ENCODE peak calls at places on chromosomes 2 and 18, in nine cellular contexts. N is uterus, I is endothelial cell of umbilical vein, X is hepatocyte, H is ascending aorta, P is tibial nerve, E is colonic mucosa, F is cardiac muscle cell, Y is BE2C. W is an unnamed sample.
A peak's percentile ranks its signal among the peaks of the same experiment; 100 is the strongest.

GRCh38 chr2:213202006-213202405 is 50.6 kb upstream of the IKZF2 start:
- DNase-seq in N (no peak), I (no peak), E (no peak), F (no peak), P (no peak), H (no peak), X (no peak), Y (no peak), W (no peak)

GRCh38 chr2:206555721-206556120 is 86.6 kb upstream of the FAM237A start:
- DNase-seq in H (no peak), E (no peak), I (no peak), P (no peak), X (no peak), Y (no peak), F (no peak), N (no peak), W (no peak)

GRCh38 chr18:13610517-13610916 is 115.8 kb downstream of the FAM210A start:
- DNase-seq in X (no peak), H (no peak), Y (no peak), E (no peak), P (no peak), N (no peak), F (no peak), I (peak; percentile 37), W (no peak)

GRCh38 chr18:50179465-50179864 is 15.5 kb downstream of the MYO5B start:
- DNase-seq in F (no peak), N (no peak), E (no peak), H (no peak), Y (no peak), I (no peak), P (no peak), X (no peak), W (no peak)

GRCh38 chr2:25483584-25484266 is 142.0 kb upstream of the DNMT3A start:
- DNase-seq in E (no peak), H (no peak), F (no peak), Y (no peak), X (no peak), N (no peak), I (no peak), P (peak; percentile 5), W (no peak)

GRCh38 chr2:230691005-230691647 is 21.5 kb upstream of the CAB39 start:
- DNase-seq in P (no peak), F (no peak), Y (no peak), H (no peak), N (no peak), I (no peak), E (no peak), X (peak; percentile 54), W (no peak)

GRCh38 chr2:233116946-233117345 is 56.8 kb downstream of the INPP5D start:
- DNase-seq in F (no peak), H (peak; percentile 59), P (no peak), Y (no peak), X (no peak), I (no peak), N (no peak), E (no peak), W (no peak)

GRCh38 chr18:63603772-63604171 is 16.6 kb downstream of the SERPINB13 start:
- DNase-seq in Y (no peak), H (no peak), X (no peak), F (no peak), E (no peak), I (no peak), N (no peak), P (no peak), W (no peak)

GRCh38 chr2:20660506-20660905 is 6.4 kb upstream of the GDF7 start:
- DNase-seq in I (no peak), E (no peak), X (no peak), P (no peak), F (no peak), Y (no peak), H (peak; percentile 49), N (no peak), W (no peak)

GRCh38 chr18:36412778-36413177 is 115.3 kb downstream of the FHOD3 start:
- DNase-seq in Y (peak; percentile 32), E (no peak), X (peak; percentile 28), N (no peak), H (no peak), P (no peak), I (no peak), F (peak; percentile 38), W (no peak)

GRCh38 chr2:170815746-170816498 is 765 bp upstream of the GAD1 start:
- DNase-seq in I (peak; percentile 31), E (peak; percentile 69), Y (peak; percentile 70), H (no peak), X (peak; percentile 89), P (peak; percentile 53), F (peak; percentile 89), N (peak; percentile 61), W (no peak)

GRCh38 chr18:44846450-44846849 is 165.8 kb downstream of the SETBP1 start:
- DNase-seq in N (no peak), P (no peak), Y (no peak), F (no peak), H (no peak), E (no peak), X (no peak), I (no peak), W (no peak)

GRCh38 chr18:31825772-31826171 is 65.1 kb upstream of the SLC25A52 start:
- DNase-seq in X (no peak), I (no peak), E (no peak), P (no peak), Y (no peak), N (no peak), F (no peak), H (no peak), W (no peak)

GRCh38 chr2:23137161-23137560 is 247.8 kb upstream of the KLHL29 start:
- DNase-seq in H (no peak), X (no peak), E (no peak), P (no peak), Y (no peak), I (no peak), F (no peak), N (no peak), W (no peak)

GRCh38 chr2:112877423-112877822 is 33.5 kb upstream of the IL37 start:
- DNase-seq in N (no peak), X (no peak), Y (no peak), P (no peak), I (no peak), H (no peak), F (no peak), E (no peak), W (no peak)

GRCh38 chr2:127175406-127175805 is 44.7 kb downstream of the CYP27C1 start:
- DNase-seq in E (peak; percentile 46), H (peak; percentile 66), F (no peak), X (peak; percentile 72), P (peak; percentile 65), Y (no peak), N (peak; percentile 91), I (no peak), W (no peak)

GRCh38 chr2:73290049-73290839 is 3.1 kb downstream of the EGR4 start:
- DNase-seq in P (no peak), X (peak; percentile 44), H (no peak), I (peak; percentile 40), E (peak; percentile 30), F (peak; percentile 58), N (no peak), Y (peak; percentile 44), W (no peak)

DNA sequence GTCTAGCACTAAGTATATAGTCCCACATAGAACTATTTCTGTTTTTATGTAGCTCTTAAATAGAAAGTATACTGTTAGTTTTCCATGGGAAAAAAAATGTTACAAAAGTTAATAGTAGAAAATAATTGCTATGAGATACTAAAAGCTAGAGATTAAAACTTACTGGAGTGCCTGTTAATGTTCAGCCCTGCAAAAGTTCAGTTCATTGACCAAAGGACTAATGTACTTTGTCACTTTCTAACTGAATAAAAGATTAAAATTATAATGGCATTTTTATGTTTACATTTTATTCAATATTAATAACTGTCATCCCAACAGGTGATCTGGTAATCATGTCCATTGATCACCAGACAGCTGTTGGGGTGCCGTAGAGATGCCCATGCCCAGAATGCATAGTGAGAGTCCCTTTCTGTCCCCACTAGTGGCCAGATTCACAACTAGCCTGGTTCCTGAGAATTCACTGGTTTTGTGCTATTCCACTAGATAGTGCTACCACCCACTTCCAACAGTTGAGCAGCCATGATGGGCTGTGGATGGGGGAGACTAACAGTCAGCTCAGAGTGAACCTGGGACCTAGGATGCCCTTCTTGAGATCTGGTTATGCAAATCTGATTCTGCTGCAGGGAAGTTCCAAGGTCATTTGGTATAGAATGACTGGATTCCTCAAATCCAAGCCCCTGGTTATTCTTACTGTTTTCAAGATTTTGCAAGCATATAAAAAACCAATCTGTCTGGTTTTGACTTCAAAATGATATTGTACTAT is 57.8 kb downstream of the AFTPH start:
- DNase-seq in N (no peak), P (no peak), H (no peak), I (no peak), Y (no peak), F (no peak), X (no peak), E (no peak), W (no peak)
- TF ChIP-seq CTCF in N (no peak), P (no peak), H (no peak), I (no peak), Y (no peak), F (no peak), X (no peak), E (no peak), W (no peak)

DNA sequence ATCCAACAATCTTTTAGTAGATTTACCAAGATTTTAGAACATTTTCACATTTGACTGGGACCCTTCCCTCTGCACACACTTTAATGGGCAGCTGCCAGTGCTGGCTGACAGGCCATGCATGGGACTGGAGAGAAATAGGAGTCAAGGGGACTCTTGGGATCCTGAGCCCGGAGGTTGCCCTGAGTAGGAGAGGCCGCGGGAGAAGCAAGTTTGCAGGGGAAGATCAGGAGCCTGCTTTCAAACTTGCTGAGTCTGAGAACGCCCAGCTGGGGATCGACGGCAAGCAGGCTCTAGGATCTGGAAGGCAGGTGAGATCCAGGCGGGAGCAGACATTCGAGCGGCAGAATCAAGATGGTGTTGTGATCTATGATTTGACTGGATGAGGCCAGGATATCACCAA is 186.1 kb downstream of the HDAC4 start:
- DNase-seq in P (no peak), I (no peak), E (no peak), N (no peak), H (no peak), Y (no peak), X (no peak), F (no peak), W (peak; percentile 8)
- H3K4me1 ChIP-seq in P (no peaks in the 10 kb centered on the region), I (peaks cover 8% of the 10 kb centered on the region), E (no peaks in the 10 kb centered on the region), N (peaks cover 12% of the 10 kb centered on the region), H (no peaks in the 10 kb centered on the region), Y (no peaks in the 10 kb centered on the region), X (no peaks in the 10 kb centered on the region), F (no peaks in the 10 kb centered on the region), W (peaks cover 79% of the 10 kb centered on the region)

GRCh38 chr2:45696708-45697107 is 45.2 kb downstream of the PRKCE start:
- DNase-seq in N (no peak), Y (peak; percentile 50), F (no peak), H (no peak), X (no peak), P (no peak), I (no peak), E (no peak), W (no peak)
- TF ChIP-seq CTCF in N (no peak), Y (no peak), F (no peak), H (no peak), X (no peak), P (no peak), I (no peak), E (no peak), W (no peak)

DNA sequence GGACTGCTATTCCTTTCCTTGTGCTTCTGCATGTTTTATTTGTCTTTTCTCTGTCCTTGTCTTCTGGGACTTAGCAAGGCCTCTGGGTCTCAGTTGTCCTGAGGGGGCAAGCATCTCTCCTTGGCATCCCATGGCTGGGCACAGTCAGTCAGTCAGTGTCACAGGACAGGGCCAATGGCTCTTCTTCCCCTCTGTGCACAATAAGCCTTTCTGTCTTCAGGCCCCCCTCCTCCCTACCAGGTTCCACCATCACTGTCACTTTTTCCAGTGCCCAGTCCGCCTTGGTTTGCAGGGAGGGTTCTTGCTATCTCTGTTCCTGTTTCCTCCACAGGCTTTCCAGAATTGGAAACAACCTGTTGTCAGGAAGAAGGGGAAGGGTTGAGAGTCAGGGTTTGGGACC is 1.8 kb upstream of the VAMP5 start:
- DNase-seq in N (no peak), H (no peak), X (no peak), I (no peak), Y (no peak), P (no peak), F (no peak), E (no peak), W (no peak)
- H3K4me1 ChIP-seq in N (no peaks in the 10 kb centered on the region), H (peaks cover 20% of the 10 kb centered on the region), X (peaks cover 42% of the 10 kb centered on the region), I (peaks cover 42% of the 10 kb centered on the region), Y (no peaks in the 10 kb centered on the region), P (no peaks in the 10 kb centered on the region), F (peaks cover 31% of the 10 kb centered on the region), E (peaks cover 18% of the 10 kb centered on the region), W (peaks cover 57% of the 10 kb centered on the region)

W was measured in gastrocnemius medialis.